ENCODE peak calls at places on chromosomes 13 and 19, in four cellular contexts. W is suprapubic skin, R is A549, Y is GM13976. P is an unnamed sample.

GRCh38 chr13:113486698-113487097 is 3.8 kb downstream of the DCUN1D2 start:
- DNase-seq in W (no peak), R (no peak), Y (no peak), P (no peak)

GRCh38 chr19:10872551-10873107 is 1.3 kb downstream of the CARM1 start:
- DNase-seq in W (no peak), R (no peak), Y (no peak), P (peak; percentile 71)

GRCh38 chr13:102555914-102556553 is 40.8 kb upstream of the TPP2 start:
- DNase-seq in W (no peak), R (peak; percentile 15), Y (peak; percentile 26), P (peak; percentile 4)

GRCh38 chr19:7461841-7462629 is 26.8 kb downstream of the PEX11G start:
- DNase-seq in W (no peak), R (no peak), Y (no peak), P (no peak)

GRCh38 chr19:54248016-54248601 is 5.5 kb upstream of the LILRA6 start:
- DNase-seq in W (peak; percentile 62), R (no peak), Y (peak; percentile 26), P (peak; percentile 64)

GRCh38 chr13:27011661-27012060 is 159.9 kb downstream of the USP12 start:
- DNase-seq in W (no peak), R (no peak), Y (no peak), P (no peak)

GRCh38 chr19:20858861-20859260 is 64.2 kb upstream of the ZNF85 start:
- DNase-seq in W (no peak), R (no peak), Y (no peak), P (no peak)

GRCh38 chr19:23528376-23528775 is 133.1 kb upstream of the ZNF91 start:
- DNase-seq in W (no peak), R (no peak), Y (no peak), P (no peak)

GRCh38 chr13:50156140-50156539 is 140.9 kb downstream of the KCNRG start:
- DNase-seq in W (no peak), R (no peak), Y (no peak), P (no peak)

GRCh38 chr13:112905619-112905989 is 63.4 kb upstream of the MCF2L start:
- DNase-seq in W (no peak), R (no peak), Y (no peak), P (no peak)

GRCh38 chr13:101512650-101513049 is 60.2 kb downstream of the ITGBL1 start:
- DNase-seq in W (no peak), R (no peak), Y (no peak), P (no peak)

GRCh38 chr13:35789335-35790166 is 313.1 kb upstream of the MAB21L1 start:
- DNase-seq in W (no peak), R (peak; percentile 7), Y (peak; percentile 21), P (no peak)

GRCh38 chr13:50149143-50149703 is 134.0 kb downstream of the KCNRG start:
- DNase-seq in W (no peak), R (no peak), Y (no peak), P (no peak)

GRCh38 chr19:43675269-43675879 is 5.4 kb upstream of the PLAUR start:
- DNase-seq in W (no peak), R (peak; percentile 78), Y (peak; percentile 62), P (no peak)

GRCh38 chr19:7685546-7686445 is 5.2 kb downstream of the TRAPPC5 start:
- DNase-seq in W (no peak), R (no peak), Y (no peak), P (no peak)

GRCh38 chr13:30704596-30704995 is 30.7 kb upstream of the ALOX5AP start:
- DNase-seq in W (no peak), R (no peak), Y (no peak), P (no peak)

GRCh38 chr13:109737606-109738005 is 48.8 kb downstream of the IRS2 start:
- DNase-seq in W (no peak), R (no peak), Y (no peak), P (peak; percentile 25)

GRCh38 chr13:68046900-68047299 is 816.8 kb upstream of the PCDH9 start:
- DNase-seq in W (no peak), R (no peak), Y (no peak), P (no peak)

GRCh38 chr19:50417850-50418185 is 920 bp upstream of the SPIB start:
- DNase-seq in W (no peak), R (no peak), Y (no peak), P (no peak)

GRCh38 chr19:5990289-5990797 is 12.4 kb upstream of the RANBP3 start:
- DNase-seq in W (no peak), R (peak; percentile 66), Y (no peak), P (no peak)

GRCh38 chr13:44972956-44973581 is 16.2 kb downstream of the NUFIP1 start:
- DNase-seq in W (no peak), R (peak; percentile 15), Y (no peak), P (no peak)

GRCh38 chr13:45473627-45474026 is 8.9 kb downstream of the COG3 start:
- DNase-seq in W (no peak), R (no peak), Y (peak; percentile 29), P (peak; percentile 31)

GRCh38 chr13:72808917-72809500 is 27.1 kb downstream of the PIBF1 start:
- DNase-seq in W (no peak), R (no peak), Y (peak; percentile 11), P (no peak)

GRCh38 chr19:17703823-17704463 is 15.3 kb upstream of the MAP1S start:
- DNase-seq in W (no peak), R (no peak), Y (peak; percentile 85), P (peak; percentile 85)

GRCh38 chr13:109494955-109495354 is 291.4 kb downstream of the IRS2 start:
- DNase-seq in W (no peak), R (no peak), Y (no peak), P (no peak)

GRCh38 chr19:6108721-6109633 is 1.3 kb downstream of the RFX2 start:
- DNase-seq in W (peak; percentile 88), R (no peak), Y (no peak), P (peak; percentile 70)

GRCh38 chr19:52992109-52993004 is 21.4 kb upstream of the ERVV-1 start:
- DNase-seq in W (peak; percentile 68), R (no peak), Y (no peak), P (peak; percentile 7)

GRCh38 chr19:33347300-33347699 is 26.2 kb upstream of the CEBPG start:
- DNase-seq in W (no peak), R (no peak), Y (no peak), P (no peak)

GRCh38 chr13:66969291-66969690 is 260.8 kb downstream of the PCDH9 start:
- DNase-seq in W (no peak), R (no peak), Y (no peak), P (no peak)

GRCh38 chr19:45884682-45885555 is 1.0 kb downstream of the IRF2BP1 start:
- DNase-seq in W (no peak), R (no peak), Y (peak; percentile 65), P (peak; percentile 70)

GRCh38 chr19:18441804-18442788 is 4.2 kb upstream of the ISYNA1 start:
- DNase-seq in W (no peak), R (no peak), Y (peak; percentile 62), P (peak; percentile 48)

GRCh38 chr19:15669440-15669839 is 3.4 kb upstream of the CYP4F12 start:
- DNase-seq in W (no peak), R (no peak), Y (no peak), P (no peak)

GRCh38 chr19:29002336-29002735 is 210.6 kb downstream of the UQCRFS1 start:
- DNase-seq in W (no peak), R (no peak), Y (no peak), P (no peak)

GRCh38 chr13:109383683-109384082 is 402.7 kb downstream of the IRS2 start:
- DNase-seq in W (no peak), R (no peak), Y (no peak), P (no peak)

GRCh38 chr19:12085074-12085818 is 20.7 kb downstream of the ZNF844 start:
- DNase-seq in W (no peak), R (no peak), Y (no peak), P (peak; percentile 16)

GRCh38 chr19:12092065-12092867 is 27.7 kb downstream of the ZNF844 start:
- DNase-seq in W (peak; percentile 89), R (no peak), Y (peak; percentile 93), P (peak; percentile 90)

GRCh38 chr19:12095111-12095790 is 30.7 kb downstream of the ZNF844 start:
- DNase-seq in W (no peak), R (no peak), Y (no peak), P (no peak)

GRCh38 chr19:12093777-12094176 is 29.2 kb downstream of the ZNF844 start:
- DNase-seq in W (no peak), R (no peak), Y (peak; percentile 55), P (no peak)

DNA sequence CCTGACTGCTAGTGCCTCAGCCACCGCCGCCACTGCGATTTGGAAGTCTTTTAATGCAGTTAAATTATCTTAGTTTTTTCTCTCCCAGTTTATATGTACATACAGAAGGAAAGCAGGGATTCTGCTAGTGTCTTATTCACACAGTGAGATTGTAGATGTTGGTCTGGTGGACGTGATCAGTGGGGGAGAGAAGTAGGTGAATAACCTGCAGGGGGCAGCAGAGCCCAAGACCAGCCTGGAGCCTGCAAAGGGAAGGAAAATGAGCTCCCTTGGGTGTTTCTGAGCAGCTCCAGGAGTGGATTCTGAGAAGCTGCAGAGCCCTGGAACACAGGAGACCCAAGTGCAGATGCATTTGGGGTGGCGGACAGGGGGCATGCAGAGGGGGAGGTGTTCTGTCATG is 26.3 kb downstream of the ZNF844 start:
- DNase-seq in W (peak; percentile 71), R (no peak), Y (peak; percentile 78), P (peak; percentile 88)
- TF ChIP-seq CTCF in W (peak; percentile 64), R (no peak), Y (peak; percentile 65), P (peak; percentile 81)

DNA sequence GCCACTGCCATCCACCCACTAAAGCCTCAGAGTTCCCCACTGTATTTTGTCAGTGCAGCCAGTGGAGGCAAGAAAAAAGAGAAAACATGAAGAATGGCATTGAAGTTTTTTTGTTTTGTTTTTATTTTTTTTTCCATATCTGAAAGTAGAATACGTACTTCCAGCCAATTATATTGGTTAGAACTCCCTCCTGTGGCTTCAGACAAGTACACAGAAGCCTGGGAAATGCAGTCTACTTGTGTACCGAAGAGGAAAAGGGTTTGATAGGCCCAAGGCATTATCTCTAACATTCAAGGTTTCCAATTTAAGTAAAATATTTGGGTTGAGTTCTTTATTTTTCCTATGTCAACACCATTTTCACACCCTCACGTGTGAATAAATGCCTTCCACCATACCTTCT is 696.2 kb upstream of the GPC6 start:
- DNase-seq in W (no peak), R (no peak), Y (no peak), P (no peak)
- TF ChIP-seq CTCF in W (no peak), R (no peak), Y (no peak), P (no peak)

DNA sequence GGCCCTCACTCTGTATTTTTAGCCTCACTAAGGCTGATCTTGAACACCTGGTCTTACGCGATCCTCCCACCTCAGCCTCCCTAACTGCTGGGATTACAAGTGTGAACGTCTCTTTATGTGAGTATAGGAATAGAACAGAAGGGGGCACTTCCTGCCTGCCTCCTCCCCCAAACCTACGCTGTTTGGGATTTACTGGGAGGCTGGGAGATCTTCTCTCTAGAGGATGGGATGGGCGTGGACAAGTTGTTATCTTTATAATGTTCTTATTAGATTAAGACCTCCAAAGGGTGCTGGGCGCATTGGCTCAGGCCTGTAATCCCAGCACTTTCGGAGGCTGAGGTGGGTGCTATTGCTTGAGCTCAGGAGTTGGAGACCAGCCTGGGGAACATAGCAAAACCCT is 2.9 kb upstream of the CSNK1G2 start:
- DNase-seq in W (no peak), R (no peak), Y (no peak), P (no peak)
- TF ChIP-seq CTCF in W (no peak), R (no peak), Y (no peak), P (no peak)

GRCh38 chr13:99086869-99087129 is 108.9 kb upstream of the DOCK9 start:
- DNase-seq in W (peak; percentile 75), R (peak; percentile 21), Y (no peak), P (peak; percentile 55)

GRCh38 chr13:99086149-99086868 is 108.4 kb upstream of the DOCK9 start:
- DNase-seq in W (peak; percentile 66), R (peak; percentile 42), Y (peak; percentile 83), P (peak; percentile 78)

GRCh38 chr13:99085846-99086148 is 107.9 kb upstream of the DOCK9 start:
- DNase-seq in W (no peak), R (no peak), Y (no peak), P (no peak)

GRCh38 chr13:99087954-99088491 is 110.2 kb upstream of the DOCK9 start:
- DNase-seq in W (no peak), R (peak; percentile 13), Y (no peak), P (peak; percentile 40)

GRCh38 chr13:99087130-99087953 is 109.5 kb upstream of the DOCK9 start:
- DNase-seq in W (peak; percentile 94), R (peak; percentile 93), Y (peak; percentile 98), P (peak; percentile 93)
- TF ChIP-seq CTCF in W (peak; percentile 22), R (no peak), Y (no peak), P (peak; percentile 59)

P was measured in activated CD8-positive, alpha-beta T cell treated with anti-CD3 and anti-CD28 coated beads for 36 hours.